ENCODE peak calls at places on chromosome 19, in seven cellular contexts. F is tibial artery, M is WERI-Rb-1, Z is AG04450, I is IMR-90, Q is upper lobe of left lung, E is cardiac fibroblast. S is an unnamed sample.

GRCh38 chr19:42480335-42481095 is 37.8 kb upstream of the CXCL17 start:
- DNase-seq in F (no peak), E (peak), M (no peak), Q (peak), Z (no peak), I (peak), S (no peak)

GRCh38 chr19:12939292-12939606 is 840 bp downstream of the CALR start:
- DNase-seq in Q (peak), I (peak), M (no peak), Z (no peak), E (peak), F (no peak), S (no peak)

GRCh38 chr19:31110331-31110730 is 238.9 kb downstream of the TSHZ3 start:
- DNase-seq in F (peak), Q (no peak), Z (no peak), I (peak), E (peak), M (peak), S (no peak)

GRCh38 chr19:17419154-17419490 is 725 bp upstream of the MVB12A start:
- DNase-seq in M (no peak), Q (no peak), F (no peak), I (no peak), E (no peak), Z (no peak), S (no peak)

GRCh38 chr19:55549500-55550320 is 4.4 kb upstream of the SBK3 start:
- DNase-seq in F (no peak), M (peak), Q (no peak), I (peak), Z (peak), E (peak), S (no peak)

GRCh38 chr19:57512845-57513244 is 13.1 kb downstream of the ZNF773 start:
- DNase-seq in F (no peak), E (peak), I (peak), Z (no peak), Q (no peak), M (no peak), S (no peak)

GRCh38 chr19:23310729-23311211 is 60.6 kb upstream of the ZNF724 start:
- DNase-seq in I (no peak), F (no peak), Q (no peak), Z (no peak), E (no peak), M (no peak), S (no peak)

GRCh38 chr19:11265785-11266236 is 3.5 kb upstream of the DOCK6 start:
- DNase-seq in I (no peak), Q (peak), Z (no peak), F (no peak), M (no peak), E (no peak), S (no peak)

DNA sequence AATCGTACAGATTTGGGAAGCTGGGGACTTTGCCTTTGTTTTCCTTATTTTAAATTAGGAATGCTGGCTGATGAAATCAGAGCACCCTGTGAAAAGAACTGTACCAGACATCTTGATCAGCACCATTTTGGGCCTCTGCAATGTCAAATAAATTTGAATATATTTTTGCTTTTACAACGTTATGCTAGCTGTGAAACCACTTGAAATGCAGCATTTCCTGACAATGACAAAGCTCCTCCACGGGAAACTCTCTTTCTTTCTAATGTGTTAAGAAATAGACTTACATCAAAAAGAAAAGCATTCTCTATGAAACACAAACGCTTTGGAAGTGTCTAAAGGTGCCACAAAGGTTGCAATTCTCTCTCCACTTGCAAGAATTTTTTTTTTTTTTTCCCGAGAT is 47.1 kb upstream of the MAP3K10 start:
- DNase-seq in Z (no peak), I (no peak), M (no peak), Q (no peak), E (no peak), F (no peak), S (no peak)
- TF ChIP-seq CTCF in Z (no peak), I (no peak), M (no peak), Q (no peak), E (no peak), F (no peak), S (no peak)

DNA sequence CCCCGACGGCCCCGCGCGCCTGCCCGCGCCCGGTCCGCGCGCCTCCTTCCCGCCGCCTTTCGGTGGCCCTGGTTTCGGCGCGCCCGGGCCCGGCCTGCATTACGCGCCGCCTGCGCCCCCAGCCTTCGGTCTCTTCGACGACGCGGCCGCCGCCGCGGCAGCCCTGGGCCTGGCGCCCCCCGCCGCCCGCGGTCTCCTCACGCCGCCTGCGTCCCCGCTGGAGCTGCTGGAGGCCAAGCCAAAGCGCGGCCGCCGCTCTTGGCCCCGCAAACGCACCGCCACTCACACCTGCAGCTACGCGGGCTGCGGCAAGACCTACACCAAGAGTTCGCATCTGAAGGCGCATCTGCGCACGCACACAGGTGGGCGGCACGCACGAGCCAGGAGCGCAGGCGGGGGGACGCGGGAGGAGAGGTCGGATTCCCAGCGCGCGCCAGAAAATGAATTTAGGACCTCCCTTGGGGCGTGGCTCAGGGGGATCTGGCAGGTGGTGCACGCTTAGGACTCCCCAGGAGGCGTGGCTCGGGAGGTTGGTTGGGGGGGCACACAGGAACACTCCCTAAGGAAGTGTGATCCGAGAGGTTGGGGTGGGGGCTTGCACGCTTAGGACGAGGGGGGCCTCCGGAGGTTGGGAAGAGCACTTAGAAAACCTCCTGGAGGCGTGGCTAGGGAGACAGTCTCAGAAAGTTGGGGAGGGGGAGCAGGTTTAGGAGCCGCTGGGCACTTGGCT is 1.2 kb downstream of the KLF2 start:
- DNase-seq in Z (no peak), Q (peak), F (no peak), E (peak), M (peak), I (no peak), S (no peak)
- H3K4me3 ChIP-seq in Z (peak), Q (peak), F (peak), E (peak), M (peak), I (peak), S (peak)

DNA sequence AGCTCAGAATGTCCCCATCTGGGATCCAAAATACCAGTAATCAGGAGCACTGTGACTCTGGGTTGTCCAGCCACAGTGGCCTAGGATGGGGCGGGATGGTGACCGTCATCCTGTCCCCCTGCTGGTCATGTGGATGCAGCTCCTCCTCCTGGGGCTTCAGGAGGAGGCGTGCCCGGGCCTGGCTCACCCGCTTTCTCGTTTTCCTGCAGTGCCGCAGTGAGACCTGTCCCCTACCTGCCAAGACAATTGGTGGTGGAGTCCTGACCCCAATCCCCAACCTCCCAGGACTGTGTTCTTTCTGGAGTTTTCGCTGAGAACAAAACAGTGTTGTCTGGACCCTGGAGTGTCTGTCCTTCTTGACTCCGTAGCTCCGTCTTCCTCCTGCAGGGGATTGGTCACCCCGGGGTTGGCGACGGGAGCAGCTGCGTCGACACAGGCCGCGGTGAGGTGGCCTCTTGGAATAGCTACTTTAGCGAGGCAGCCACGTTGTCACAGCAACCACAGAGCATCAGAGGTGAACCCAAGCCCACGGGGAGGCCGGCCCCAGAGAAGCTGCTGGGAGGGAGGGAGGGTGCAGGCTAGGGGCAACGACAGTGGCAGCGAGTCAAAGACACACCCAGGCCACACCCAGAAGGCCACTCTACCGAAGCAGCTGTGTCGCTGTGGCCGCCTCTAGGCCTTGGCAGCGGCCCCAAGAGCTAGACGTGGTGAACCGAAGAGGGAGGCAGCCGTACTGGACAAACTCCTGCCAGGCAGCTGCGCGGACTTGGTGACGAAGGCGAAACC is 10.1 kb upstream of the EMC10 start:
- DNase-seq in I (no peak), Q (peak), Z (no peak), M (peak), E (no peak), F (no peak), S (no peak)
- TF ChIP-seq CTCF in I (peak), Q (peak), Z (peak), M (peak), E (peak), F (no peak), S (peak)

GRCh38 chr19:1755467-1756155 is 2.3 kb downstream of the ONECUT3 start:
- DNase-seq in Q (no peak), I (no peak), Z (no peak), E (no peak), M (no peak), F (no peak), S (no peak)
- H3K4me3 ChIP-seq in Q (no peak), I (no peak), Z (no peak), E (no peak), M (no peak), F (no peak), S (no peak)

DNA sequence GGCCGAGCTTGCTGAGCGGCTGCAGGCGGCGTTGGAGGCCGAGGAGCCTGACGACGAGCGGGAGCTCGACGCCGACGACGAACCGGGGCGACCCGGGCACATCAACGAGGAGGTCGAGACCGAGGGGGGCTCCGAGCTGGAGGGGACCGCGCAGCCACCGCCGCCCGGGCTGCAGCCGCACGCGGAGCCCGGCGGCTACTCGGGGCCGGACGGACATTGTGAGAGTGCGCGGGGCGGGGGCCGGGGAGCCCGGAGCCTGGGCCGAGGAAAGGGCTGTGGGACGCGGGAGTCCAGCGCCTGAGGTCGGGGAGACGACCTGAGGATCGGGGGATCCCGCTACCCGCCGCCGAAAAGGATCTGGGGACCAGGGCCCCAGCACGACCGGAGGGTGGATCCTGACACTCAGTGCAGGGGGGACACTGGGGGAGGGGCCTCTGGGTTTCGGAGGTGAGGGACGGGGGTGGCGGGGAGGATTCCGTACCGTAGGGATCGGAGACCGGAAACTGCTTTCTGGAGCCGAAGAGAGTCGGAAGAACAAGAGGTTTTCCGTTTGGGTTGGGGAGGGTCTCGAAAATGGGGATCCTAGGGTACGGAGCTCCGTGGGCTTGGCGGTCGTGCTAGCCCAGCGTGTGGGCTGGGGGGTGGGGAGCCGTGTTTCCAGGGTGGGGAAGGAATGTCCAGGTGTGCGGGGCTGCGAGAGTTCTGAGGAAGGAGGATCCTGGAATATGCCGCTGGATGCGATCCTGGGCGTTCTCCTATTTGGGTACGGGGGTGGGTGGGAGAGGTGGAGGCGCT is 606 bp downstream of the HNRNPUL1 start:
- DNase-seq in I (peak), F (peak), Z (no peak), Q (peak), E (peak), M (peak), S (peak)
- TF ChIP-seq CTCF in I (no peak), F (no peak), Z (no peak), Q (peak), E (no peak), M (peak), S (no peak)

DNA sequence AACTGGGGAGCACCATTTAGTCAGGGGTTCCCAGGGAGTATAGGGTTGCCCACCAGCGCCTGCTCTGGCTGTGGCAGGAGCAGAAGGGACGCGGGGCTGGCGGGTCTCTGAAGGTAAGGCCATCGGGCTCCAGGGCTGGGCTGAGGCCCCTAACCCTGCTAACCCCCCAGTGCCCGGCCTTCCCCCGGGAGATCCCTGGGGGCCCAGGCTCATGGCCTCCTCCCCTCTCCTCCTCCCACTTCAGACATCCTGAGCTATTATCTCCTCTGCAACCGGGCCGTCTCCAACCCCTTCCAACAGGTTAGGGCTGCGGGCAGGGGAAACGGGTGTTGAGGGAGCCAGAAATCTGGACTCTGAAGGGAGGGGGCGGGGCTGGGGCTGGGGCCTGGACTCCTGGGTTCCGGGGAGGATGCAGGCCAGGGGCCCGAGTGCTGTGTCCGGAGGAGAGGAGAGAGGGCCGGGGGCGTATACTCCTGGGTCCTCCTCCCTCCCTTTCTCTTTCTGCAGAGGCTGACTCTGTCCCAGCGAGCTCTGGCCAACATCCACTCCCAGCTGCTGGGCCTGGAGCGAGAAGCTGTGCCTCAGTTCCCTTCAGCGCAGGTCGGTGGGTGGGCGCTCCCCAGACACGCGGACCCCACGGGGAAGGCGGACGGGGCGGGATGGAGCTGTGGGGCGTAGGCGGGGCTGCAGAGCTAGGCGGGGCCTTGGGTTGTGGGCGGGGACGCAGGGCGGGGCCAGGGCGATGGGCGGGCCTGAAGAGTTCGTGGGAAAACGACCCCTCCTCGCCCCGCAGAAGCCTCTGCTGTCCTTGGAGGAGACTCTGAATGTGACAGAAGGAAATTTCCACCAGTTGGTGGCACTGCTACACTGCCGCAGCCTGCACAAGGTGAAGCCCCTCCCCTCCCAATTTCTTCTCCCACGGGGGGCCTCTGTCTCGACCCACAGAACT is 15.3 kb downstream of the TTYH1 start:
- DNase-seq in F (no peak), Q (no peak), E (peak), M (peak), Z (no peak), I (no peak), S (no peak)
- H3K4me3 ChIP-seq in F (no peak), Q (no peak), E (peak), M (no peak), Z (peak), I (peak), S (no peak)

S was measured in GM12864.